ENCODE peak calls at places on chromosomes 13 and 19, in five cellular contexts. One of them, this sample, is unnamed. For H4K20me1, the result is how much of the 10 kb centered on the place peaks cover.

GRCh38 chr13:40974460-40975407 is 44.4 kb downstream of the ELF1 start:
- DNase-seq in GM23248: peak
- DNase-seq in neural progenitor cell: peak
- DNase-seq in PC-9: no peak
- DNase-seq in hepatocyte: peak
- DNase-seq in this sample: peak

GRCh38 chr19:2034729-2035589 is 16.1 kb downstream of the MKNK2 start:
- DNase-seq in GM23248: peak
- DNase-seq in neural progenitor cell: peak
- DNase-seq in PC-9: peak
- DNase-seq in hepatocyte: peak
- DNase-seq in this sample: no peak

GRCh38 chr19:4327252-4327876 is 11.3 kb downstream of the STAP2 start:
- DNase-seq in GM23248: peak
- DNase-seq in neural progenitor cell: peak
- DNase-seq in PC-9: no peak
- DNase-seq in hepatocyte: peak
- DNase-seq in this sample: no peak

GRCh38 chr13:101248739-101249138 is 167.6 kb downstream of the NALCN start:
- DNase-seq in GM23248: no peak
- DNase-seq in neural progenitor cell: no peak
- DNase-seq in PC-9: no peak
- DNase-seq in hepatocyte: no peak
- DNase-seq in this sample: no peak

GRCh38 chr13:35014606-35015005 is 72.5 kb downstream of the NBEA start:
- DNase-seq in GM23248: no peak
- DNase-seq in neural progenitor cell: peak
- DNase-seq in PC-9: no peak
- DNase-seq in hepatocyte: no peak
- DNase-seq in this sample: no peak

GRCh38 chr19:53910170-53910518 is 1.1 kb downstream of the CACNG7 start:
- DNase-seq in GM23248: no peak
- DNase-seq in neural progenitor cell: peak
- DNase-seq in PC-9: no peak
- DNase-seq in hepatocyte: peak
- DNase-seq in this sample: no peak

GRCh38 chr13:33004454-33004853 is 11.8 kb upstream of the KL start:
- DNase-seq in GM23248: peak
- DNase-seq in neural progenitor cell: no peak
- DNase-seq in PC-9: no peak
- DNase-seq in hepatocyte: no peak
- DNase-seq in this sample: no peak

GRCh38 chr13:77820431-77821149 is 98.0 kb downstream of the EDNRB start:
- DNase-seq in GM23248: no peak
- DNase-seq in neural progenitor cell: no peak
- DNase-seq in PC-9: no peak
- DNase-seq in hepatocyte: no peak
- DNase-seq in this sample: no peak

GRCh38 chr19:29855087-29855486 is 43.3 kb downstream of the CCNE1 start:
- DNase-seq in GM23248: no peak
- DNase-seq in neural progenitor cell: no peak
- DNase-seq in PC-9: no peak
- DNase-seq in hepatocyte: no peak
- DNase-seq in this sample: no peak

GRCh38 chr13:24894277-24894971 is 130.5 kb downstream of the RNF17 start:
- DNase-seq in GM23248: no peak
- DNase-seq in neural progenitor cell: no peak
- DNase-seq in PC-9: no peak
- DNase-seq in hepatocyte: no peak
- DNase-seq in this sample: no peak

GRCh38 chr19:7953576-7953975 is 10.1 kb upstream of the TIMM44 start:
- DNase-seq in GM23248: no peak
- DNase-seq in neural progenitor cell: no peak
- DNase-seq in PC-9: no peak
- DNase-seq in hepatocyte: no peak
- DNase-seq in this sample: no peak

GRCh38 chr19:39401549-39402416 is 4.9 kb upstream of the ZFP36 start:
- DNase-seq in GM23248: peak
- DNase-seq in neural progenitor cell: peak
- DNase-seq in PC-9: peak
- DNase-seq in hepatocyte: peak
- DNase-seq in this sample: peak

GRCh38 chr13:25633108-25633507 is 261.3 kb downstream of the ATP8A2 start:
- DNase-seq in GM23248: no peak
- DNase-seq in neural progenitor cell: peak
- DNase-seq in PC-9: no peak
- DNase-seq in hepatocyte: peak
- DNase-seq in this sample: no peak

GRCh38 chr13:91894311-91894710 is 495.9 kb downstream of the GPC5 start:
- DNase-seq in GM23248: no peak
- DNase-seq in neural progenitor cell: no peak
- DNase-seq in PC-9: no peak
- DNase-seq in hepatocyte: no peak
- DNase-seq in this sample: no peak

GRCh38 chr19:14090509-14091085 is at the start of gene SAMD1:
- DNase-seq in GM23248: peak
- DNase-seq in neural progenitor cell: peak
- DNase-seq in PC-9: peak
- DNase-seq in hepatocyte: peak
- DNase-seq in this sample: peak

GRCh38 chr13:88136098-88136790 is 465.1 kb downstream of the SLITRK5 start:
- DNase-seq in GM23248: no peak
- DNase-seq in neural progenitor cell: no peak
- DNase-seq in PC-9: no peak
- DNase-seq in hepatocyte: no peak
- DNase-seq in this sample: no peak

GRCh38 chr13:37690361-37690760 is 91.8 kb upstream of the POSTN start:
- DNase-seq in GM23248: no peak
- DNase-seq in neural progenitor cell: no peak
- DNase-seq in PC-9: no peak
- DNase-seq in hepatocyte: no peak
- DNase-seq in this sample: no peak

GRCh38 chr19:46404039-46404883 is 9.1 kb downstream of the CCDC8 start:
- DNase-seq in GM23248: peak
- DNase-seq in neural progenitor cell: peak
- DNase-seq in PC-9: no peak
- DNase-seq in hepatocyte: peak
- DNase-seq in this sample: no peak

GRCh38 chr19:37654525-37654832 is 786 bp downstream of the ZFP30 start:
- DNase-seq in GM23248: peak
- DNase-seq in neural progenitor cell: peak
- DNase-seq in PC-9: no peak
- DNase-seq in hepatocyte: no peak
- DNase-seq in this sample: peak

GRCh38 chr19:3509566-3509989 is 3.5 kb downstream of the FZR1 start:
- DNase-seq in GM23248: peak
- DNase-seq in neural progenitor cell: no peak
- DNase-seq in PC-9: no peak
- DNase-seq in hepatocyte: no peak
- DNase-seq in this sample: peak

GRCh38 chr13:68745517-68745916 is 1362.1 kb upstream of the ATXN8OS start:
- DNase-seq in GM23248: no peak
- DNase-seq in neural progenitor cell: no peak
- DNase-seq in PC-9: no peak
- DNase-seq in hepatocyte: no peak
- DNase-seq in this sample: no peak

GRCh38 chr13:76684336-76684735 is 201.9 kb downstream of the KCTD12 start:
- DNase-seq in GM23248: no peak
- DNase-seq in neural progenitor cell: no peak
- DNase-seq in PC-9: no peak
- DNase-seq in hepatocyte: no peak
- DNase-seq in this sample: no peak

GRCh38 chr13:76687467-76687866 is 198.7 kb downstream of the KCTD12 start:
- DNase-seq in GM23248: no peak
- DNase-seq in neural progenitor cell: no peak
- DNase-seq in PC-9: no peak
- DNase-seq in hepatocyte: no peak
- DNase-seq in this sample: no peak

GRCh38 chr13:76683168-76683567 is 203.0 kb downstream of the KCTD12 start:
- DNase-seq in GM23248: no peak
- DNase-seq in neural progenitor cell: no peak
- DNase-seq in PC-9: no peak
- DNase-seq in hepatocyte: no peak
- DNase-seq in this sample: no peak

GRCh38 chr13:76685938-76686337 is 200.3 kb downstream of the KCTD12 start:
- DNase-seq in GM23248: no peak
- DNase-seq in neural progenitor cell: no peak
- DNase-seq in PC-9: no peak
- DNase-seq in hepatocyte: no peak
- DNase-seq in this sample: no peak

DNA sequence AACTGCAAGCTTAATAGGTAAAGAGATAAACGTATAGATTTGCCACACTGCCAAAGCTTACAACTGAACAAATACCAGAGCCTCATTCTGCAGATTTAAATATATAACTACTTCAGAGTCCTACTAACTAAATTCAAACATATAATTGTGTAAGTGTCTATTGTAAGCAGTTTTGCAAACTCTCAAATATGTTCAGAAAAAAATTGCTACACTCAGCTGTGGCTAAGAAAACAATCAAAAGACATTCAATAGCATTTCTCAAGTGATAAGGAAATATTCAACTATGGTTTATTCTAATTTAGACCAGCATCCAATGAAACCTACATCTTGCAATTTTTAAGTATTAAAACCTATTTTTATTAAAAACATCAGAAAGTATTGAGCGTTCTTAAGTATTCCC is 202.4 kb downstream of the KCTD12 start:
- DNase-seq in GM23248: no peak
- DNase-seq in neural progenitor cell: no peak
- DNase-seq in PC-9: no peak
- DNase-seq in hepatocyte: no peak
- DNase-seq in this sample: no peak
- H4K20me1 ChIP-seq in GM23248: under half
- H4K20me1 ChIP-seq in neural progenitor cell: under half
- H4K20me1 ChIP-seq in PC-9: under half
- H4K20me1 ChIP-seq in hepatocyte: under half
- H4K20me1 ChIP-seq in this sample: under half

DNA sequence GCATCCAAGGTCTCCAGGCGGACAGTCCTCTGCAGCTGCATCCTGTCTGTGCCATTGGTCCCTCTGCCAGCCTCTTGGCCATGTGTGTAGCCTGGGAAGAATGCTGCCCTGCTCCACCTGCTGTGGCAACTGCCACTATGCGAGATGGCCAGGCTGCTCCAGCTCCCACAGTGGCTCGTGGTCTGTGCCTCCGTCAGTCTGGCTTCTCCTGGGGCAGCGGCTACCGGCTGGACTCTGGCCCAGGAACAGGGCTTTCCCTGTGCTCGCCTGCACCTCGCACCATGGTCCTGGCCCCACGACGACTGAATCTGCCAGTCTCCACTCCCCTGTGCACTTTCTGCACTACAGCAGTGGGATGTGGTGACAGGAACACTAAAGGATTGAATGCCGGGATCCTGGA is 26.7 kb upstream of the FFAR2 start:
- DNase-seq in GM23248: no peak
- DNase-seq in neural progenitor cell: no peak
- DNase-seq in PC-9: no peak
- DNase-seq in hepatocyte: no peak
- DNase-seq in this sample: no peak
- TF ChIP-seq EZH2 in GM23248: no peak
- TF ChIP-seq EZH2 in neural progenitor cell: no peak
- TF ChIP-seq EZH2 in PC-9: no peak
- TF ChIP-seq EZH2 in hepatocyte: no peak
- TF ChIP-seq EZH2 in this sample: no peak

GRCh38 chr19:10740798-10741197 is 22.9 kb downstream of the DNM2 start:
- DNase-seq in GM23248: no peak
- DNase-seq in neural progenitor cell: no peak
- DNase-seq in PC-9: peak
- DNase-seq in hepatocyte: no peak
- DNase-seq in this sample: no peak
- H4K20me1 ChIP-seq in GM23248: under half
- H4K20me1 ChIP-seq in neural progenitor cell: under half
- H4K20me1 ChIP-seq in PC-9: under half
- H4K20me1 ChIP-seq in hepatocyte: under half
- H4K20me1 ChIP-seq in this sample: under half

GRCh38 chr13:20190481-20191310 is 2.0 kb downstream of the GJB2 start:
- DNase-seq in GM23248: peak
- DNase-seq in neural progenitor cell: no peak
- DNase-seq in PC-9: no peak
- DNase-seq in hepatocyte: no peak
- DNase-seq in this sample: peak

GRCh38 chr13:20191311-20191901 is 1.3 kb downstream of the GJB2 start:
- DNase-seq in GM23248: no peak
- DNase-seq in neural progenitor cell: no peak
- DNase-seq in PC-9: peak
- DNase-seq in hepatocyte: no peak
- DNase-seq in this sample: no peak

GRCh38 chr13:20192470-20193141 is at the start of gene GJB2:
- DNase-seq in GM23248: peak
- DNase-seq in neural progenitor cell: peak
- DNase-seq in PC-9: no peak
- DNase-seq in hepatocyte: peak
- DNase-seq in this sample: peak

GRCh38 chr13:20193142-20193923 is 595 bp upstream of the GJB2 start:
- DNase-seq in GM23248: peak
- DNase-seq in neural progenitor cell: peak
- DNase-seq in PC-9: no peak
- DNase-seq in hepatocyte: no peak
- DNase-seq in this sample: no peak

DNA sequence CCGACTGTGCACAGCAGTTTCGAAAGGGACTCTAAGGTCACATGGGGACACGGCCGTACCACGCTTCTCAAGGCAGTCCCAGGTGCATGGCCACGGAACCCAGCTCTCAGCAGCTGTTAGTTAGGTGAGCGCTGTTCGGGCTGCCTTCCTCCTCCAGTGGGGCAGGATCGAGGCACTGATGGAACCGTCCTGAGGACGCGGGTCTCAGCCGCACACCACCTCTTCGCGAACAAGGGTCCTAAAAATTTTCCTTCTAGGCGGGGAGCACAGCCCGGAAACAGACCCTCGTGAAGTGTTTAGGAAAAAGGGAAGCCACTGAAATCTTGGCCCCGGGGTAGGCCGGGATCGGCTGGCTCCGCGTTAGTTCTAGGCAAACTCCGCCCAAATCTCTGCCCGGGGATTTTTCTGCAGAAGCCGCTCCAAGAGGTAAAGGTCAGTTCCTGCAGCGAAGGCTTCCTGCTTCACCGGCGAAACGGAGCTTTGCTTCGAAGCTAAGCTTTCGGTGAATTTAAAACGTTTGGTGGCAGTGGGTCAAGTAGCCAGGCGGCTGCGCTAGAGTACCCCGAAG is 752 bp downstream of the GJB2 start:
- DNase-seq in GM23248: peak
- DNase-seq in neural progenitor cell: peak
- DNase-seq in PC-9: no peak
- DNase-seq in hepatocyte: peak
- DNase-seq in this sample: peak
- TF ChIP-seq EZH2 in GM23248: peak
- TF ChIP-seq EZH2 in neural progenitor cell: no peak
- TF ChIP-seq EZH2 in PC-9: no peak
- TF ChIP-seq EZH2 in hepatocyte: no peak
- TF ChIP-seq EZH2 in this sample: no peak

GRCh38 chr19:6221878-6222746 is 57.7 kb downstream of the MLLT1 start:
- DNase-seq in GM23248: no peak
- DNase-seq in neural progenitor cell: no peak
- DNase-seq in PC-9: no peak
- DNase-seq in hepatocyte: no peak
- DNase-seq in this sample: no peak
- H4K20me1 ChIP-seq in GM23248: under half
- H4K20me1 ChIP-seq in neural progenitor cell: under half
- H4K20me1 ChIP-seq in PC-9: under half
- H4K20me1 ChIP-seq in hepatocyte: under half
- H4K20me1 ChIP-seq in this sample: under half